ENCODE peak calls at places on chromosomes 2 and 18, in seven cellular contexts. C is COLO829, H is NCI-H2081, W is A172, G is left ventricle myocardium inferior, X is LoVo, O is globus pallidus. I is an unnamed sample.

GRCh38 chr2:9629222-9630000 is 1.4 kb downstream of the YWHAQ start:
- DNase-seq in W (peak; percentile 64), G (no peak), H (no peak), X (peak; percentile 15), O (peak; percentile 30), C (no peak), I (no peak)

GRCh38 chr2:207202645-207203044 is 36.9 kb upstream of the KLF7 start:
- DNase-seq in G (no peak), O (no peak), W (peak; percentile 58), C (no peak), X (peak; percentile 30), H (no peak), I (no peak)

GRCh38 chr2:152132321-152132720 is 33.5 kb upstream of the CACNB4 start:
- DNase-seq in O (no peak), C (peak; percentile 14), G (no peak), H (no peak), W (no peak), X (no peak), I (no peak)

GRCh38 chr2:182581196-182581935 is 134.7 kb upstream of the DNAJC10 start:
- DNase-seq in W (no peak), H (no peak), G (no peak), X (no peak), O (no peak), C (no peak), I (no peak)

GRCh38 chr18:62878305-62878704 is 163.0 kb downstream of the PHLPP1 start:
- DNase-seq in C (no peak), G (no peak), H (no peak), W (peak; percentile 34), O (no peak), X (no peak), I (no peak)

GRCh38 chr2:134258684-134259408 is 5.0 kb downstream of the MGAT5 start:
- DNase-seq in C (no peak), O (peak; percentile 88), G (peak; percentile 55), W (no peak), X (no peak), H (no peak), I (no peak)

GRCh38 chr18:50429207-50429948 is 54.5 kb downstream of the SKA1 start:
- DNase-seq in G (no peak), W (peak; percentile 0), O (no peak), X (peak; percentile 40), C (no peak), H (peak; percentile 13), I (no peak)

GRCh38 chr2:3433339-3433699 is 53.8 kb downstream of the TRAPPC12 start:
- DNase-seq in O (no peak), H (no peak), X (no peak), G (no peak), W (no peak), C (no peak), I (no peak)

GRCh38 chr2:168897449-168897848 is 3.6 kb upstream of the G6PC2 start:
- DNase-seq in O (no peak), C (no peak), W (no peak), H (no peak), X (no peak), G (no peak), I (no peak)

GRCh38 chr2:162710282-162710891 is 128.2 kb downstream of the KCNH7 start:
- DNase-seq in C (no peak), G (no peak), W (no peak), H (peak; percentile 84), X (no peak), O (no peak), I (no peak)